ENCODE peak calls at places on chromosomes 12 and 14, in nine cellular contexts. S, P, E, O, H, B, D, L and J are unnamed samples.

GRCh38 chr14:80213602-80214001 is 2.3 kb upstream of the DIO2 start:
- DNase-seq in S (no peak), P (peak; percentile 47), E (no peak), O (peak; percentile 81), H (no peak), B (no peak), D (peak; percentile 86), L (peak; percentile 72), J (peak; percentile 44)

GRCh38 chr12:55715833-55716581 is at the start of gene BLOC1S1:
- DNase-seq in S (peak; percentile 94), P (peak; percentile 93), E (peak; percentile 95), O (peak; percentile 99), H (peak; percentile 97), B (no peak), D (peak; percentile 98), L (peak; percentile 97), J (peak; percentile 94)

GRCh38 chr12:125773033-125773432 is 707.8 kb downstream of the AACS start:
- DNase-seq in S (no peak), P (no peak), E (no peak), O (no peak), H (no peak), B (no peak), D (peak; percentile 75), L (peak; percentile 72), J (peak; percentile 8)

GRCh38 chr12:2465681-2466080 is 329.1 kb upstream of the FKBP4 start:
- DNase-seq in S (no peak), P (no peak), E (no peak), O (no peak), H (no peak), B (no peak), D (no peak), L (no peak), J (no peak)

GRCh38 chr12:47912575-47912974 is 7.8 kb upstream of the VDR start:
- DNase-seq in S (no peak), P (no peak), E (no peak), O (no peak), H (no peak), B (no peak), D (no peak), L (no peak), J (no peak)

GRCh38 chr12:94867066-94867855 is 136.2 kb downstream of the NDUFA12 start:
- DNase-seq in S (no peak), P (no peak), E (no peak), O (no peak), H (no peak), B (no peak), D (no peak), L (no peak), J (no peak)

GRCh38 chr12:50555471-50555885 is 50.7 kb downstream of the DIP2B start:
- DNase-seq in S (no peak), P (no peak), E (no peak), O (no peak), H (no peak), B (no peak), D (no peak), L (no peak), J (no peak)

GRCh38 chr12:57151741-57152407 is 4.5 kb upstream of the LRP1-AS start:
- DNase-seq in S (no peak), P (no peak), E (no peak), O (peak; percentile 92), H (no peak), B (no peak), D (no peak), L (no peak), J (peak; percentile 88)

GRCh38 chr12:71661977-71662522 is 1.6 kb downstream of the ZFC3H1 start:
- DNase-seq in S (no peak), P (no peak), E (no peak), O (peak; percentile 52), H (no peak), B (no peak), D (no peak), L (no peak), J (no peak)

GRCh38 chr12:58710896-58711295 is 209.4 kb downstream of the LRIG3 start:
- DNase-seq in S (no peak), P (no peak), E (no peak), O (no peak), H (no peak), B (no peak), D (no peak), L (no peak), J (no peak)

GRCh38 chr14:31265701-31266398 is 58.3 kb upstream of the HECTD1 start:
- DNase-seq in S (no peak), P (no peak), E (no peak), O (peak; percentile 52), H (no peak), B (no peak), D (no peak), L (no peak), J (peak; percentile 48)

GRCh38 chr12:48937170-48937569 is 11.9 kb upstream of the FKBP11 start:
- DNase-seq in S (no peak), P (no peak), E (no peak), O (no peak), H (no peak), B (no peak), D (peak; percentile 39), L (peak; percentile 29), J (no peak)

GRCh38 chr14:103031956-103032355 is 25.4 kb downstream of the CDC42BPB start:
- DNase-seq in S (no peak), P (no peak), E (no peak), O (peak; percentile 57), H (no peak), B (no peak), D (peak; percentile 54), L (no peak), J (no peak)

GRCh38 chr12:53505555-53506449 is 1.5 kb downstream of the NPFF start:
- DNase-seq in S (peak; percentile 15), P (no peak), E (no peak), O (peak; percentile 84), H (no peak), B (no peak), D (no peak), L (no peak), J (no peak)

GRCh38 chr14:42047421-42048045 is 440.9 kb downstream of the LRFN5 start:
- DNase-seq in S (no peak), P (no peak), E (no peak), O (peak; percentile 2), H (no peak), B (no peak), D (no peak), L (peak; percentile 24), J (no peak)

GRCh38 chr12:24393105-24393504 is 443.6 kb upstream of the SOX5 start:
- DNase-seq in S (no peak), P (no peak), E (no peak), O (no peak), H (no peak), B (no peak), D (no peak), L (no peak), J (no peak)

DNA sequence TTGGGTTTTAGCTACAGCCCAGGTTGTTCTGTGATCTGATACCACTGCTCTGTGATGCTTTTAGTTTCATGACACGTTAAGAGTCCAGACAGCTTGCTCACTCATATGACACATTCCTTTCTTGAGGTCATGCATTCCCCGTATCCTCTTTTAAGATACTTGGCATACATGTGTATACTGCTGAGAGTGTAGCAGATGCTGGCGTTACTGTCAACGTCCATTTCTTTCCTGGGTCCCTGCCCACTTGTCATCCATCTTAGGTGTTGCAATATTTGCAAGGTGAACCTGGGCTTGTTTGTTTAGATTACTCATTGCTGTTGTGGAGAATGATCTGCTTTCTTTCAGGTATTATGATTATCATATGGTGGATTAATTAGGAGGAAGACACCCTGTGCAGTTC is 9.1 kb upstream of the EMP1 start:
- DNase-seq in S (no peak), P (no peak), E (peak; percentile 26), O (peak; percentile 78), H (no peak), B (no peak), D (peak; percentile 65), L (no peak), J (peak; percentile 55)
- TF ChIP-seq CTCF in S (no peak), P (no peak), E (no peak), O (no peak), H (no peak), B (no peak), D (no peak), L (no peak), J (no peak)

GRCh38 chr12:122946690-122947271 is 19.5 kb downstream of the ABCB9 start:
- DNase-seq in S (peak; percentile 95), P (peak; percentile 97), E (peak; percentile 88), O (peak; percentile 100), H (peak; percentile 98), B (peak; percentile 99), D (peak; percentile 92), L (peak; percentile 53), J (peak; percentile 98)
- TF ChIP-seq CTCF in S (peak; percentile 35), P (peak; percentile 29), E (no peak), O (peak; percentile 39), H (peak; percentile 28), B (no peak), D (peak; percentile 16), L (no peak), J (peak; percentile 74)

GRCh38 chr14:77800814-77801213 is 905 bp downstream of the ADCK1 start:
- DNase-seq in S (no peak), P (no peak), E (no peak), O (no peak), H (no peak), B (no peak), D (no peak), L (no peak), J (no peak)

GRCh38 chr14:77805703-77806102 is 5.8 kb downstream of the ADCK1 start:
- DNase-seq in S (no peak), P (no peak), E (no peak), O (no peak), H (no peak), B (no peak), D (no peak), L (no peak), J (no peak)

GRCh38 chr14:77808250-77808649 is 8.3 kb downstream of the ADCK1 start:
- DNase-seq in S (no peak), P (no peak), E (no peak), O (no peak), H (no peak), B (no peak), D (no peak), L (no peak), J (no peak)

GRCh38 chr14:77809011-77809410 is 9.1 kb downstream of the ADCK1 start:
- DNase-seq in S (no peak), P (no peak), E (no peak), O (no peak), H (no peak), B (no peak), D (no peak), L (no peak), J (no peak)

DNA sequence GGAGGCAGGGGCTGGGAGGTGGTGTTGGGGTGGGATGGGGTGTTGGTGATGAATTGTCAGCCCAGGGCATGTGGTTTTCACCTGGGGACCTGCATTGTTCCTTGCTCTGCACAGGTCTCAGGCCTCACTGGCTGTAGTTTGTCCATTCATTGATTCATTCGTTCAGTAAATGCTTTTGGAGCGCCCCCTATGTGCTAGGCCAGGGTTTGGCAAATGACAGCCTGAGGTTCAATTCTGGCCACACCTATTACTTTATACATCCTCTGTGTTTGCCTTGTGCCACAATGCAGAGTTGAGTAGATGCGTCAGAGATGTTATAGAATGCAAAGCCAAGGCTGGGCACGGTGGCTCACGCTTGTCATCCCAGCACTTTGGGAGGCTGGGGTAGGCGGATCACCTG is 4.7 kb downstream of the ADCK1 start:
- DNase-seq in S (no peak), P (no peak), E (no peak), O (peak; percentile 13), H (no peak), B (no peak), D (peak; percentile 49), L (peak; percentile 51), J (no peak)
- TF ChIP-seq CTCF in S (no peak), P (no peak), E (no peak), O (peak; percentile 27), H (no peak), B (no peak), D (peak; percentile 38), L (peak; percentile 60), J (no peak)

GRCh38 chr12:114625294-114625851 is 58.6 kb downstream of the TBX3 start:
- DNase-seq in S (peak; percentile 24), P (no peak), E (no peak), O (peak; percentile 86), H (no peak), B (no peak), D (peak; percentile 90), L (peak; percentile 56), J (peak; percentile 52)
- TF ChIP-seq CTCF in S (peak; percentile 50), P (no peak), E (no peak), O (peak; percentile 89), H (peak; percentile 31), B (peak; percentile 32), D (peak; percentile 86), L (peak; percentile 77), J (peak; percentile 72)